ENCODE peak calls at places on chromosomes 3 and 15, in ten cellular contexts. Z, E, L, R, P, S, X, M, Q and I are unnamed samples.

GRCh38 chr3:189685854-189686253 is 54.7 kb downstream of the TP63 start:
- DNase-seq in Z (peak), E (peak), L (no peak), R (no peak), P (peak), S (no peak), X (peak), M (peak), Q (no peak), I (peak)

GRCh38 chr3:126721246-126721645 is 17.2 kb downstream of the CHCHD6 start:
- DNase-seq in Z (no peak), E (peak), L (no peak), R (no peak), P (no peak), S (no peak), X (no peak), M (no peak), Q (no peak), I (no peak)

GRCh38 chr15:99447497-99448371 is 118.0 kb upstream of the MEF2A start:
- DNase-seq in Z (no peak), E (no peak), L (no peak), R (no peak), P (peak), S (no peak), X (no peak), M (no peak), Q (peak), I (no peak)

GRCh38 chr15:94743668-94744067 is 512.3 kb downstream of the MCTP2 start:
- DNase-seq in Z (no peak), E (no peak), L (no peak), R (no peak), P (no peak), S (no peak), X (no peak), M (no peak), Q (no peak), I (no peak)

GRCh38 chr3:140537075-140537474 is 140.8 kb upstream of the TRIM42 start:
- DNase-seq in Z (no peak), E (no peak), L (no peak), R (no peak), P (no peak), S (no peak), X (no peak), M (no peak), Q (no peak), I (no peak)

GRCh38 chr3:7328339-7328738 is 467.4 kb downstream of the GRM7 start:
- DNase-seq in Z (no peak), E (no peak), L (no peak), R (no peak), P (no peak), S (no peak), X (no peak), M (no peak), Q (no peak), I (no peak)

GRCh38 chr3:109385442-109386318 is 48.3 kb upstream of the DPPA4 start:
- DNase-seq in Z (no peak), E (no peak), L (no peak), R (no peak), P (no peak), S (no peak), X (no peak), M (no peak), Q (no peak), I (no peak)

GRCh38 chr3:36826240-36826639 is 61.9 kb upstream of the DCLK3 start:
- DNase-seq in Z (no peak), E (no peak), L (no peak), R (no peak), P (no peak), S (no peak), X (no peak), M (no peak), Q (no peak), I (no peak)

GRCh38 chr3:146170591-146170990 is 9.6 kb upstream of the PLOD2 start:
- DNase-seq in Z (no peak), E (no peak), L (no peak), R (no peak), P (no peak), S (no peak), X (no peak), M (no peak), Q (no peak), I (no peak)

GRCh38 chr15:96457852-96458251 is 127.4 kb downstream of the NR2F2 start:
- DNase-seq in Z (no peak), E (no peak), L (no peak), R (no peak), P (no peak), S (no peak), X (no peak), M (no peak), Q (no peak), I (no peak)

GRCh38 chr3:8794247-8794646 is 24.8 kb upstream of the OXTR start:
- DNase-seq in Z (no peak), E (no peak), L (no peak), R (no peak), P (no peak), S (no peak), X (no peak), M (no peak), Q (no peak), I (no peak)

GRCh38 chr15:45181491-45182285 is 6.1 kb downstream of the SHF start:
- DNase-seq in Z (no peak), E (no peak), L (peak), R (no peak), P (no peak), S (no peak), X (peak), M (no peak), Q (no peak), I (no peak)

GRCh38 chr3:186975726-186976125 is 45.4 kb downstream of the ST6GAL1 start:
- DNase-seq in Z (no peak), E (no peak), L (no peak), R (no peak), P (no peak), S (no peak), X (no peak), M (no peak), Q (no peak), I (no peak)

GRCh38 chr3:46674031-46674592 is 19.4 kb downstream of the ALS2CL start:
- DNase-seq in Z (no peak), E (no peak), L (no peak), R (no peak), P (no peak), S (no peak), X (no peak), M (no peak), Q (no peak), I (no peak)

GRCh38 chr15:86654501-86654900 is 574.8 kb downstream of the AGBL1 start:
- DNase-seq in Z (no peak), E (no peak), L (no peak), R (no peak), P (no peak), S (no peak), X (no peak), M (no peak), Q (no peak), I (no peak)
- TF ChIP-seq CTCF in Z (no peak), E (no peak), L (no peak), R (no peak), P (no peak), S (no peak), X (no peak), M (no peak), Q (no peak), I (no peak)

GRCh38 chr3:192237992-192238608 is 489.2 kb downstream of the FGF12 start:
- DNase-seq in Z (no peak), E (no peak), L (peak), R (peak), P (no peak), S (no peak), X (no peak), M (no peak), Q (no peak), I (no peak)
- TF ChIP-seq CTCF in Z (peak), E (no peak), L (peak), R (no peak), P (no peak), S (peak), X (peak), M (no peak), Q (no peak), I (no peak)

DNA sequence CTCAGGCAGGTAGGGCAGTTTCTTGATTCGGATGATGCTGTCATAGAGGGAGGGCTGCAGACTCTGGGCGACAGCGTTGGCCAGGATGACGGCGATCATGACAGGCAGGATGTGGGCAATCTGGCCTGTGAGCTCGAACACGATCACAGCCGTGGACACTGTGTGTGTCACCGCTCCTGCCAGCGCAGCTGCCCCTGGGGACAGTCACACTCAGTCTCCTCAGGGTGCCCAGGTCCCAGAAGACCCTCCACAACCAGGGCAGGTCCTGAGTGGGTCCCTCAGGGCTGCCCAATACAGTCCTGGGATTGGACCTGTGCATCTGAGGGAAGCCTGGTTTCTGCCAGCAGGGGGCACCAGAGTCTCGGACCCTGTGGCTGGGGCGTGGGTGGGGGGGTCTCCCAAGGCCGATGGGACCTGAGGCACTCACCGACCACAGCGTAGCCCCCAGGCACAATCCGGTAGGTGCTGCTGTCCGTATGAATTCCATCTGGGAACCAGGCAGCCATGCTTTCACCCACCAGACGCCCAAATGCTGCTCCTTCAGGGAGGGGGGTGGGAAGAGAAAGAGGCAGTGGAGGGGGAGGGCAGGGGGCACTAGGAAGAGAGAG is 7.2 kb downstream of the CLCN2 start:
- DNase-seq in Z (no peak), E (no peak), L (peak), R (peak), P (peak), S (peak), X (peak), M (no peak), Q (peak), I (no peak)
- TF ChIP-seq CTCF in Z (peak), E (peak), L (peak), R (peak), P (peak), S (peak), X (peak), M (peak), Q (peak), I (peak)

DNA sequence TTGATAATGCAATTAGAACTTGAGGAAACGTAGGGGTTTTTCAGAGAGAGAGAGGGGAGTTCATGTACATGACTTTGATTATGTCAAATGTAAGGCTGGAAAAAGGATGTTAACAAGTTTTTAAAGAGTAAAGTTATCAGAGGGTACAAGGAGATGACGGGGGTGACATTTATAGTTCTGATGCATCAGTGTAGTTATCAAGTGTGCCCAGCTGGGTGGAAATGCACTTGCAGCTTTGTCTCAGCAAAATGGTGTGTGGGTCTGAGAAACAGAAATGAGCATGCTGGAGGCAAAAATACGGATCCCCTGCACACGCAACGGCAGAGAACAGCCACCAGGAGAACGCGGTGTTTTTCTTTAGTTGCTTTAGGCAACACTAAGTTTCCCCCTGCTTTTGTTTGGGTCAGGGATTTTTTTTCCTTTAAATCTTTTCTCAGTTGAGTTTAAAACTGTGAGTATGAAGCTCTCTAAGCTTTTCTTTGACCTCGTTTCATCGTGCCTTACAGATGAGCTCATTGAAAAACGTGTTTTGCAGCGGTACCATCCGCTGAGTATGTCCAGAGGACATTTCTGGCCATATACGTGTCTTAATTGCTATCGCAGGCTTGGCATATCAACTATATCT is 205.4 kb downstream of the PDZRN3 start:
- DNase-seq in Z (peak), E (peak), L (no peak), R (no peak), P (peak), S (no peak), X (no peak), M (peak), Q (no peak), I (peak)
- TF ChIP-seq CTCF in Z (peak), E (peak), L (peak), R (peak), P (peak), S (peak), X (no peak), M (peak), Q (no peak), I (peak)